ENCODE peak calls at places on chromosomes 7 and 10, in five cellular contexts. V is K562, Z is HCT116, E is SK-N-SH, W is GM12878. C is an unnamed sample.
A peak's percentile ranks its signal among the peaks of the same experiment; 100 is the strongest.

GRCh38 chr7:139730746-139731612 is 46.8 kb downstream of the HIPK2 start:
- DNase-seq in V (no peak), Z (no peak), E (no peak), W (no peak), C (no peak)

GRCh38 chr7:127582361-127582760 is 3.0 kb downstream of the GCC1 start:
- DNase-seq in V (no peak), Z (no peak), E (no peak), W (no peak), C (no peak)

GRCh38 chr10:47361293-47361692 is 13.1 kb downstream of the RBP3 start:
- DNase-seq in V (peak; percentile 79), Z (peak; percentile 36), E (peak; percentile 81), W (no peak), C (peak; percentile 44)

GRCh38 chr10:99279626-99280111 is 44.0 kb upstream of the HPSE2 start:
- DNase-seq in V (no peak), Z (no peak), E (no peak), W (no peak), C (no peak)

GRCh38 chr10:68001000-68001399 is 74.1 kb downstream of the HERC4 start:
- DNase-seq in V (no peak), Z (no peak), E (no peak), W (no peak), C (no peak)

GRCh38 chr7:2758673-2759603 is 70.9 kb downstream of the AMZ1 start:
- DNase-seq in V (no peak), Z (no peak), E (no peak), W (peak; percentile 35), C (no peak)

GRCh38 chr10:110357252-110357780 is 52.6 kb upstream of the SMNDC1 start:
- DNase-seq in V (peak; percentile 22), Z (peak; percentile 34), E (no peak), W (peak; percentile 62), C (no peak)

GRCh38 chr10:30160431-30160982 is 101.1 kb upstream of the JCAD start:
- DNase-seq in V (peak; percentile 71), Z (no peak), E (no peak), W (no peak), C (no peak)

GRCh38 chr10:485776-486572 is 203.5 kb downstream of the DIP2C start:
- DNase-seq in V (no peak), Z (no peak), E (peak; percentile 70), W (no peak), C (peak; percentile 35)

GRCh38 chr10:299969-300368 is 164.7 kb downstream of the ZMYND11 start:
- DNase-seq in V (no peak), Z (no peak), E (no peak), W (no peak), C (no peak)

GRCh38 chr7:79782906-79783305 is 329.4 kb upstream of the MAGI2 start:
- DNase-seq in V (no peak), Z (no peak), E (no peak), W (no peak), C (no peak)

GRCh38 chr7:134897936-134898335 is 88.4 kb upstream of the AGBL3 start:
- DNase-seq in V (no peak), Z (no peak), E (no peak), W (no peak), C (no peak)

GRCh38 chr7:76272872-76273271 is 29.6 kb upstream of the HSPB1 start:
- DNase-seq in V (no peak), Z (no peak), E (no peak), W (no peak), C (no peak)

GRCh38 chr10:46528171-46528671 is 28.2 kb downstream of the GPRIN2 start:
- DNase-seq in V (no peak), Z (no peak), E (peak; percentile 30), W (no peak), C (no peak)

GRCh38 chr7:77383333-77383740 is 32.8 kb downstream of the GSAP start:
- DNase-seq in V (no peak), Z (no peak), E (no peak), W (no peak), C (no peak)

GRCh38 chr7:36109013-36109627 is 43.9 kb upstream of the EEPD1 start:
- DNase-seq in V (no peak), Z (no peak), E (no peak), W (no peak), C (no peak)

GRCh38 chr10:85919358-85920022 is 447.1 kb downstream of the GRID1 start:
- DNase-seq in V (no peak), Z (no peak), E (no peak), W (no peak), C (no peak)
- TF ChIP-seq YY1 in V (no peak), Z (no peak), E (no peak), W (no peak), C (no peak)

GRCh38 chr7:110766874-110767273 is 324.1 kb upstream of the LRRN3 start:
- DNase-seq in V (no peak), Z (no peak), E (no peak), W (no peak), C (no peak)
- TF ChIP-seq YY1 in V (no peak), Z (no peak), E (no peak), W (no peak), C (no peak)

GRCh38 chr10:88389456-88389855 is 193.7 kb downstream of the RNLS start:
- DNase-seq in V (no peak), Z (no peak), E (no peak), W (peak; percentile 41), C (no peak)
- TF ChIP-seq YY1 in V (no peak), Z (no peak), E (no peak), W (no peak), C (no peak)

DNA sequence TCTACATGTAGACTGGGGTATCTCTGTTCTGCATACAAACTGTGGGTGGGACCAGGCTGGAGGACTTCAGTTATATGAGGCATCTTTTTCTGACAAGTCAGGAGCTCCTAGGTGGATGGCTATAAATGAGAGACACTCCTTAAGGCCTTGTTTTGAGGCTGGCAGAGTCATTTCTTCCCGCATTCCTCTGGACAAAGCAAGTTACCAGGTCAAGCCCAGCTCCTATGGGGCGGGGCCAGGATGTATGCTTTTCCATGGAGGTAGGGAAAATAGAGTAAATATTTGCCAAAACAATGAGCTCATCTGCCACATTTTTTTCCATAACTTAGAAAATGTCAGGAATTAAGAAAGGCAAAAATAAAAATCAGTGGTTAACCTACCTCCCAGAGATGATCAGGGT is 283.4 kb downstream of the GPR37 start:
- DNase-seq in V (no peak), Z (no peak), E (no peak), W (no peak), C (no peak)
- TF ChIP-seq YY1 in V (no peak), Z (no peak), E (no peak), W (no peak), C (no peak)

GRCh38 chr10:104253106-104253505 is 1.6 kb upstream of the GSTO1 start:
- DNase-seq in V (peak; percentile 78), Z (no peak), E (no peak), W (no peak), C (no peak)

GRCh38 chr10:104255244-104255981 is 721 bp downstream of the GSTO1 start:
- DNase-seq in V (no peak), Z (no peak), E (peak; percentile 41), W (no peak), C (no peak)

GRCh38 chr10:104256335-104257080 is 1.8 kb downstream of the GSTO1 start:
- DNase-seq in V (no peak), Z (no peak), E (peak; percentile 23), W (no peak), C (no peak)

GRCh38 chr10:104253576-104254410 is 899 bp upstream of the GSTO1 start:
- DNase-seq in V (no peak), Z (no peak), E (no peak), W (no peak), C (no peak)

DNA sequence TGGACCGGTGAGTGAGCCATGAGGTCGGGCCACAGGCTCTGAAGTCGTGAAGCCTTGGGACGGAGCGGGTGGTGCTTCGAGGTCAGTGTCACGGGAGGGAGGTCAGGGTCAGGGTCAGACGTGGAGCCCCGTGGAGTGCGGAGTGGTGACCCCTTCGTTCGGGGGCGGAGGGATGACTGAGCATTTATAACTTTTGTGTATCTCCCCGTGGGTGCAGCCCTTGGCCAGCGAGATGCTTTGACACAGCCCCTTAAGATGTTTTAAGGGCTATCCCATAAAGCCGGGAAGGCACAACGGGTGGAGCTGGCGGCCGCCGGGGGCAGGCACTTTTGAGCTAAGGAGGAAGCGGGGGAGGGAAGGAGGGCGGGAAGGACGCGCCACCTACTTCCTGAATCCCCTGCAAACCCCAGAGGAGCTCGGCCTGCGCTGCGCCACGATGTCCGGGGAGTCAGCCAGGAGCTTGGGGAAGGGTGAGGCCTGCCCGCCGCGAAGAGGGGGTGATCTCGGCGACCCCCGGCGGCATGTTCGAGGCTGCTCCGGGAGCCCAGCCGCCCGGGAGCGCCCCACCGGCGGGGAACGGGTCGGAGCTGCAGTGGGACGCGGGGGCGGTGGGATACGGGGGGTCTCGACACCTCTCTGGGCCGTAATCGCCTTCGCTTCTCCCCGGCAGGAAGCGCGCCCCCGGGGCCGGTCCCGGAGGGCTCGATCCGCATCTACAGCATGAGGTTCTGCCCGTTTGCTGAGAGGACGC is at the start of gene GSTO1:
- DNase-seq in V (peak; percentile 77), Z (peak; percentile 51), E (peak; percentile 86), W (peak; percentile 30), C (no peak)
- TF ChIP-seq YY1 in V (no peak), Z (peak; percentile 57), E (no peak), W (no peak), C (no peak)

DNA sequence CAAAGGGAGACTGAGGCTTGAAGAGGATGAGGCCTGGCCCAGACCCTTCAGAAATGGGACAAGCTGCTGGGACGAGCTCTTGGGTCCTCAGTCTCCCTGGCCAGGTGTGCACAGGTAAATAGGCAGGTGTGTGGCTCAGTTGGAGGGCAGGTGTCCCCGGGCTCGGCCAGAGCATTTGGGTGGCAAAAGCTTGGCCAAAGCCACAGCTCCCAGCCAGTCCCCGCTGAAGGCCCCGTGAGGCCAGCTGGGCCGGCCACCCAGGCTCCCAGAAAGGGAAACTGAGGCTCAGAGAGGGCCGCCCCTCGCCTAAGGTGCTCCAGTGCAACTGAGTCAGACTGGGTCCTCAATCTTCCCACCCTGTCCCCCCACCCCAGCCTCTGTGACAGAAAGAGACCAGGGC is 37.3 kb downstream of the MICALL2 start:
- DNase-seq in V (no peak), Z (no peak), E (no peak), W (no peak), C (no peak)
- TF ChIP-seq YY1 in V (no peak), Z (no peak), E (no peak), W (no peak), C (no peak)

DNA sequence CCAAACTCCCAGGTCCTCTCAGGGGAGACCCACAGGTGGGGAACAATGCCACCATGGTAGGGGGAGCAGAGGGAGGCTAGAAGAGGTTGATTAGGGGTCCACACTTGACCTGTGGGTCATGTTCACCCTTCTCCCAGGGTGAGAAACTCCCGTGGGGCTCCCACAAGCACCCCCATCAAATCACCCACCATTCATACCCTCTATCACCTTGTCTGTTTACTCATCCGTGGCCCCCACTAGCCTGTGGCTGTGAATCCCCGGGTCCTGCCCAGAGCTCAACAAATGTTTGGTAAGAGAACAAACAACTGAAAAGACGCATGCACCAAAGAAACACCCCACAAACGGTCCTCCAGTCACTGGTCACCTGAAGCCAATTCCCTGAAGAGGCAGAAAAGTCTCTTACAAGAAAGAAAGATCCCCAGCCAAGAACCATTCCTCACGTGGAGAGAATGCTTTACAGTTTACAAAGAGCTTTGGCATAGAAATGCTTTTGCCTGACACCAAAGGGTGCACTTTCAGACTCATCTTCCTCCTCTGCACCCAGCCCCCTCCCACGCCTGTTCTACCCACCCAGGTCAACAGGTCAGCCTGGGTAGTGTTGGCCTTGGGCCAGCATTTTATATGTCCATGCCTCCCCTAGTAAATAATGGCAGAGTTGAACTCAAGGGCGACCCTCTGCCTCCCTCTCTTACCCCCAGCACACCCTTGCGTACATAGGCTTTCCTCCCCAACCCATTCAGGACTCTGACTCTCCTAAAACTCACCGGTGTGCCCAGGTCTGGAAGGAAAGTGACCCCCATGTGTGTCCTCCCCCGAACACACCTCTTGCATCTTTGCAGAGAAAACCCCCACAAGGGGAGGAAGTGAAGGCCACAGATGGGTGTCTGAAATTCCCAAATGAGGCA is 1.8 kb downstream of the ZCCHC24 start:
- DNase-seq in V (no peak), Z (no peak), E (no peak), W (no peak), C (no peak)
- TF ChIP-seq YY1 in V (no peak), Z (no peak), E (no peak), W (no peak), C (no peak)

C was measured in H1.